ENCODE peak calls at places on chromosomes 7 and 10, in nine cellular contexts. One of them, this sample, is unnamed.

GRCh38 chr10:73095479-73096021 is 1.1 kb downstream of the P4HA1 start:
- DNase-seq in LoVo: peak
- DNase-seq in activated CD4-positive, alpha-beta T cell treated with anti-CD3 and anti-CD28 coated beads, Interleukin-2, amount 50 U/mL, for 24 hours: peak
- DNase-seq in tibial artery: peak
- DNase-seq in H54: no peak
- DNase-seq in CD8-positive, alpha-beta T cell: no peak
- DNase-seq in posterior vena cava: peak
- DNase-seq in ovary: peak
- DNase-seq in GM10248: no peak
- DNase-seq in this sample: peak

GRCh38 chr10:101512741-101513140 is 75.3 kb downstream of the POLL start:
- DNase-seq in H54: no peak
- DNase-seq in posterior vena cava: no peak
- DNase-seq in CD8-positive, alpha-beta T cell: no peak
- DNase-seq in activated CD4-positive, alpha-beta T cell treated with anti-CD3 and anti-CD28 coated beads, Interleukin-2, amount 50 U/mL, for 24 hours: no peak
- DNase-seq in tibial artery: no peak
- DNase-seq in GM10248: no peak
- DNase-seq in ovary: no peak
- DNase-seq in LoVo: no peak
- DNase-seq in this sample: no peak

GRCh38 chr7:22110227-22110839 is 164.6 kb upstream of the CDCA7L start:
- DNase-seq in posterior vena cava: no peak
- DNase-seq in CD8-positive, alpha-beta T cell: peak
- DNase-seq in LoVo: peak
- DNase-seq in H54: peak
- DNase-seq in GM10248: peak
- DNase-seq in ovary: peak
- DNase-seq in tibial artery: peak
- DNase-seq in activated CD4-positive, alpha-beta T cell treated with anti-CD3 and anti-CD28 coated beads, Interleukin-2, amount 50 U/mL, for 24 hours: peak
- DNase-seq in this sample: peak

GRCh38 chr7:158000160-158000559 is 587.5 kb downstream of the PTPRN2 start:
- DNase-seq in posterior vena cava: no peak
- DNase-seq in H54: no peak
- DNase-seq in tibial artery: no peak
- DNase-seq in GM10248: no peak
- DNase-seq in activated CD4-positive, alpha-beta T cell treated with anti-CD3 and anti-CD28 coated beads, Interleukin-2, amount 50 U/mL, for 24 hours: no peak
- DNase-seq in ovary: no peak
- DNase-seq in CD8-positive, alpha-beta T cell: no peak
- DNase-seq in LoVo: peak
- DNase-seq in this sample: no peak

GRCh38 chr7:31175672-31176071 is 123.6 kb downstream of the ADCYAP1R1 start:
- DNase-seq in GM10248: no peak
- DNase-seq in tibial artery: no peak
- DNase-seq in LoVo: no peak
- DNase-seq in activated CD4-positive, alpha-beta T cell treated with anti-CD3 and anti-CD28 coated beads, Interleukin-2, amount 50 U/mL, for 24 hours: no peak
- DNase-seq in ovary: no peak
- DNase-seq in H54: no peak
- DNase-seq in posterior vena cava: no peak
- DNase-seq in CD8-positive, alpha-beta T cell: no peak
- DNase-seq in this sample: peak

GRCh38 chr7:92268921-92269320 is 23.1 kb downstream of the ANKIB1 start:
- DNase-seq in posterior vena cava: no peak
- DNase-seq in GM10248: no peak
- DNase-seq in H54: no peak
- DNase-seq in activated CD4-positive, alpha-beta T cell treated with anti-CD3 and anti-CD28 coated beads, Interleukin-2, amount 50 U/mL, for 24 hours: no peak
- DNase-seq in tibial artery: no peak
- DNase-seq in CD8-positive, alpha-beta T cell: no peak
- DNase-seq in ovary: no peak
- DNase-seq in LoVo: no peak
- DNase-seq in this sample: no peak

GRCh38 chr10:120735773-120736371 is 115.3 kb upstream of the WDR11 start:
- DNase-seq in CD8-positive, alpha-beta T cell: no peak
- DNase-seq in posterior vena cava: no peak
- DNase-seq in tibial artery: no peak
- DNase-seq in LoVo: peak
- DNase-seq in activated CD4-positive, alpha-beta T cell treated with anti-CD3 and anti-CD28 coated beads, Interleukin-2, amount 50 U/mL, for 24 hours: no peak
- DNase-seq in H54: no peak
- DNase-seq in GM10248: peak
- DNase-seq in ovary: no peak
- DNase-seq in this sample: peak

GRCh38 chr7:117970806-117971205 is 97.6 kb upstream of the CTTNBP2 start:
- DNase-seq in posterior vena cava: no peak
- DNase-seq in CD8-positive, alpha-beta T cell: no peak
- DNase-seq in ovary: no peak
- DNase-seq in activated CD4-positive, alpha-beta T cell treated with anti-CD3 and anti-CD28 coated beads, Interleukin-2, amount 50 U/mL, for 24 hours: no peak
- DNase-seq in GM10248: no peak
- DNase-seq in tibial artery: no peak
- DNase-seq in H54: no peak
- DNase-seq in LoVo: no peak
- DNase-seq in this sample: no peak

GRCh38 chr7:64946772-64947171 is 43.7 kb downstream of the ZNF273 start:
- DNase-seq in LoVo: no peak
- DNase-seq in posterior vena cava: no peak
- DNase-seq in ovary: no peak
- DNase-seq in CD8-positive, alpha-beta T cell: no peak
- DNase-seq in H54: no peak
- DNase-seq in GM10248: peak
- DNase-seq in tibial artery: no peak
- DNase-seq in activated CD4-positive, alpha-beta T cell treated with anti-CD3 and anti-CD28 coated beads, Interleukin-2, amount 50 U/mL, for 24 hours: no peak
- DNase-seq in this sample: peak